ENCODE peak calls at places on chromosomes 5 and 9, in nine cellular contexts. X is HCT116, R is PC-9, D is RWPE2, V is HepG2, H is body of pancreas, N is breast epithelium, B is heart right ventricle, W is adrenal gland. T is an unnamed sample.

GRCh38 chr9:99000480-99001395 is 57.0 kb downstream of the COL15A1 start:
- DNase-seq in V (peak), R (peak), B (no peak), W (peak), D (no peak), N (no peak), X (peak), H (no peak), T (peak)

GRCh38 chr5:115599502-115599901 is 2.8 kb downstream of the TICAM2 start:
- DNase-seq in W (peak), H (no peak), X (no peak), R (no peak), D (no peak), V (no peak), B (no peak), N (no peak), T (no peak)

GRCh38 chr9:1939926-1940368 is 75.2 kb upstream of the SMARCA2 start:
- DNase-seq in X (peak), B (no peak), D (no peak), V (peak), N (no peak), H (peak), R (no peak), W (no peak), T (no peak)

GRCh38 chr5:1118231-1118698 is 6.4 kb upstream of the SLC12A7 start:
- DNase-seq in R (peak), V (no peak), N (no peak), H (no peak), B (no peak), W (peak), X (no peak), D (no peak), T (no peak)

GRCh38 chr5:179339996-179340395 is 5.3 kb downstream of the ADAMTS2 start:
- DNase-seq in V (no peak), X (no peak), H (no peak), R (no peak), B (no peak), W (no peak), N (no peak), D (no peak), T (no peak)

GRCh38 chr5:177403194-177403825 is 2.8 kb upstream of the PFN3 start:
- DNase-seq in V (no peak), W (no peak), N (no peak), B (no peak), D (peak), H (peak), X (no peak), R (peak), T (no peak)

GRCh38 chr5:74275204-74275992 is 365.1 kb downstream of the ENC1 start:
- DNase-seq in N (no peak), D (no peak), V (no peak), B (no peak), X (no peak), H (no peak), R (no peak), W (no peak), T (no peak)

GRCh38 chr5:176474476-176474875 is 26.3 kb downstream of the FAF2 start:
- DNase-seq in X (no peak), B (no peak), W (no peak), V (no peak), D (no peak), N (no peak), H (no peak), R (no peak), T (no peak)

GRCh38 chr5:17378346-17378984 is 119.6 kb upstream of the TAF11L2 start:
- DNase-seq in V (no peak), H (no peak), X (no peak), B (no peak), W (no peak), D (no peak), R (no peak), N (no peak), T (no peak)

GRCh38 chr5:179549973-179550510 is 312 bp upstream of the RUFY1 start:
- DNase-seq in W (peak), R (no peak), H (no peak), B (no peak), D (no peak), N (peak), V (peak), X (no peak), T (no peak)

GRCh38 chr5:169142264-169142970 is 158.5 kb downstream of the SLIT3 start:
- DNase-seq in N (no peak), W (peak), B (peak), R (no peak), X (no peak), V (no peak), D (no peak), H (peak), T (peak)

GRCh38 chr5:77560677-77561263 is 68.7 kb upstream of the WDR41 start:
- DNase-seq in H (no peak), B (no peak), D (no peak), W (no peak), N (no peak), V (peak), X (peak), R (no peak), T (no peak)

GRCh38 chr5:39755452-39755851 is 330.7 kb upstream of the DAB2 start:
- DNase-seq in H (no peak), W (no peak), D (no peak), B (no peak), X (no peak), N (no peak), V (no peak), R (no peak), T (no peak)

GRCh38 chr5:11792621-11793020 is 111.6 kb downstream of the CTNND2 start:
- DNase-seq in B (no peak), N (no peak), D (no peak), R (no peak), X (no peak), H (no peak), W (no peak), V (no peak), T (no peak)

GRCh38 chr5:149063901-149064478 is 1.1 kb upstream of the SH3TC2 start:
- DNase-seq in B (no peak), D (no peak), W (no peak), X (no peak), V (peak), N (no peak), H (no peak), R (peak), T (peak)

GRCh38 chr5:124583469-124584350 is 162.7 kb downstream of the ZNF608 start:
- DNase-seq in X (peak), D (no peak), W (no peak), R (peak), V (peak), N (no peak), H (no peak), B (no peak), T (no peak)

GRCh38 chr5:136021016-136021405 is 7.8 kb upstream of the TGFBI start:
- DNase-seq in X (no peak), H (no peak), V (no peak), D (peak), R (no peak), B (no peak), N (no peak), W (no peak), T (no peak)

GRCh38 chr5:78534148-78535009 is 114.2 kb downstream of the LHFPL2 start:
- DNase-seq in X (no peak), D (no peak), V (no peak), B (peak), R (no peak), W (peak), H (no peak), N (no peak), T (peak)

GRCh38 chr9:26163931-26164330 is 485.7 kb upstream of the TUSC1 start:
- DNase-seq in D (no peak), V (no peak), R (no peak), N (no peak), H (no peak), B (no peak), W (no peak), X (no peak), T (no peak)

GRCh38 chr5:109921735-109922395 is 232.1 kb downstream of the MAN2A1 start:
- DNase-seq in D (no peak), N (no peak), B (peak), X (no peak), H (no peak), R (no peak), W (no peak), V (no peak), T (peak)

GRCh38 chr5:173984218-173984617 is 4.8 kb upstream of the C5orf47 start:
- DNase-seq in B (no peak), R (no peak), H (no peak), W (no peak), D (no peak), V (peak), N (no peak), X (peak), T (no peak)

GRCh38 chr5:159797566-159797965 is 118.7 kb upstream of the ADRA1B start:
- DNase-seq in R (no peak), D (no peak), B (no peak), N (no peak), V (no peak), X (no peak), H (no peak), W (no peak), T (no peak)

GRCh38 chr9:19269582-19269981 is 39.1 kb downstream of the DENND4C start:
- DNase-seq in V (no peak), D (no peak), H (no peak), W (no peak), R (no peak), B (no peak), N (no peak), X (no peak), T (no peak)

GRCh38 chr5:122420126-122420525 is 108.1 kb downstream of the SNCAIP start:
- DNase-seq in R (no peak), B (no peak), W (no peak), X (no peak), H (no peak), N (no peak), D (no peak), V (no peak), T (no peak)

GRCh38 chr5:91188755-91189154 is 194.4 kb downstream of the ARRDC3 start:
- DNase-seq in B (no peak), V (peak), H (no peak), W (no peak), R (no peak), D (no peak), N (no peak), X (no peak), T (no peak)

GRCh38 chr9:127927457-127928231 is 2.9 kb downstream of the PIP5KL1 start:
- DNase-seq in V (no peak), N (peak), W (no peak), X (peak), B (no peak), H (peak), R (peak), D (peak), T (no peak)

GRCh38 chr9:89810434-89810833 is 205.6 kb downstream of the GADD45G start:
- DNase-seq in R (no peak), H (no peak), X (no peak), W (no peak), V (no peak), D (no peak), B (no peak), N (no peak), T (no peak)

GRCh38 chr5:1246711-1247431 is 21.7 kb downstream of the SLC6A18 start:
- DNase-seq in B (peak), R (peak), X (no peak), N (no peak), H (peak), D (no peak), W (peak), V (peak), T (peak)

GRCh38 chr9:114218264-114219120 is 63.2 kb downstream of the COL27A1 start:
- DNase-seq in H (no peak), N (no peak), R (no peak), B (no peak), X (no peak), D (no peak), V (no peak), W (no peak), T (no peak)

GRCh38 chr9:7186175-7186574 is 428.4 kb downstream of the KDM4C start:
- DNase-seq in D (no peak), W (no peak), X (peak), N (no peak), V (peak), R (no peak), B (no peak), H (no peak), T (no peak)

GRCh38 chr9:104915739-104916138 is 12.2 kb downstream of the ABCA1 start:
- DNase-seq in V (no peak), N (no peak), H (no peak), X (no peak), D (no peak), W (no peak), B (no peak), R (no peak), T (no peak)

GRCh38 chr5:96067902-96068614 is 106.4 kb upstream of the ELL2 start:
- DNase-seq in W (peak), V (no peak), R (peak), H (no peak), D (peak), N (no peak), X (peak), B (no peak), T (no peak)

GRCh38 chr9:136669791-136670464 is 7.2 kb downstream of the EGFL7 start:
- DNase-seq in W (no peak), H (no peak), V (no peak), X (no peak), N (no peak), B (no peak), R (no peak), D (no peak), T (no peak)

GRCh38 chr9:136667940-136668760 is 5.4 kb downstream of the EGFL7 start:
- DNase-seq in B (no peak), H (no peak), R (no peak), W (no peak), N (no peak), D (no peak), X (no peak), V (no peak), T (no peak)

GRCh38 chr9:136670571-136671253 is 8.0 kb downstream of the EGFL7 start:
- DNase-seq in H (no peak), X (no peak), N (no peak), V (no peak), B (no peak), D (no peak), W (no peak), R (no peak), T (no peak)

GRCh38 chr9:136667217-136667939 is 4.7 kb downstream of the EGFL7 start:
- DNase-seq in X (no peak), R (no peak), B (no peak), D (no peak), N (no peak), H (no peak), W (no peak), V (no peak), T (no peak)

DNA sequence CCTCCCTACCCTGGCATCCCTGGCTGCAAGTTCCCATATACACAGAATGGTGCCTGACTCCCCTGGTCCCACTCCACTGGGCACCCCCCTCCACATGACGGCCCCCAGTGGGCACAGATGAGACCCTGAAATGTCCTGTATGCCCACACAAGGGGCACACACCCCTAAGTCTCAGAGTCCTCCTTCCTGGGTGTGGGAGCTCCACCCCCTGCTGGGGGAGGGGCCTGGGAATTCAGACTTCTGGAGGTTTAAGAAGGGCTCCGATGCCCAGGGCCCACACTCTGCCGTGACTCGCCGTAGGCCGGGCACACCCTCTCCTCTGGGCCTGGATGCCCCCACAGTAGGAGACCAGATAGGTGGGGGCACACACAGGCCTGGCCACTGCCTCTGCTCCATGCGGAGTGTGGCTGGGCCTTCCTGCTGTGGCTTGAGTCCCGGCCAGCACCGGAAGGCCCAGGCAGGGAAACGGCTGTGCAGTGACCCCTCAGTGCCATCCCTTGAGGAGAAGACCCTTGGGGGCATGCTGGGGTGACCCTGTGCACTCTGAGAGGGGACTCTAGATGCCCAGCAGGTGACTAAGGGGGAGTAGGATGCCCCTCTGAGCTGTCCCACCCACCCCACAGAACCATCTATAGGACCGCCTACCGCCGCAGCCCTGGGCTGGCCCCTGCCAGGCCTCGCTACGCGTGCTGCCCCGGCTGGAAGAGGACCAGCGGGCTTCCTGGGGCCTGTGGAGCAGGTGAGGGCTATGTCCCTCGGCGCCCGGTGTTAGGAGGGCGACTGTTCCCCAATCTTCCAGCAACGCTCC is 6.5 kb downstream of the EGFL7 start:
- DNase-seq in D (no peak), H (no peak), V (no peak), W (no peak), B (no peak), X (no peak), N (no peak), R (peak), T (no peak)
- H3K4me3 ChIP-seq in D (no peak), H (no peak), V (no peak), W (peak), B (peak), X (no peak), N (peak), R (no peak), T (peak)

GRCh38 chr9:107739601-107740082 is 250.1 kb upstream of the KLF4 start:
- DNase-seq in R (peak), W (peak), H (no peak), N (peak), D (peak), B (peak), V (no peak), X (no peak), T (peak)

GRCh38 chr9:107740088-107740980 is 250.8 kb upstream of the KLF4 start:
- DNase-seq in B (no peak), D (no peak), V (no peak), H (no peak), X (no peak), R (no peak), N (no peak), W (no peak), T (peak)

GRCh38 chr9:107737610-107737986 is 248.0 kb upstream of the KLF4 start:
- DNase-seq in B (no peak), N (no peak), W (no peak), V (no peak), H (no peak), X (no peak), R (no peak), D (no peak), T (no peak)

GRCh38 chr9:107738789-107739188 is 249.2 kb upstream of the KLF4 start:
- DNase-seq in N (no peak), W (no peak), R (no peak), V (no peak), B (no peak), D (no peak), H (no peak), X (no peak), T (no peak)

DNA sequence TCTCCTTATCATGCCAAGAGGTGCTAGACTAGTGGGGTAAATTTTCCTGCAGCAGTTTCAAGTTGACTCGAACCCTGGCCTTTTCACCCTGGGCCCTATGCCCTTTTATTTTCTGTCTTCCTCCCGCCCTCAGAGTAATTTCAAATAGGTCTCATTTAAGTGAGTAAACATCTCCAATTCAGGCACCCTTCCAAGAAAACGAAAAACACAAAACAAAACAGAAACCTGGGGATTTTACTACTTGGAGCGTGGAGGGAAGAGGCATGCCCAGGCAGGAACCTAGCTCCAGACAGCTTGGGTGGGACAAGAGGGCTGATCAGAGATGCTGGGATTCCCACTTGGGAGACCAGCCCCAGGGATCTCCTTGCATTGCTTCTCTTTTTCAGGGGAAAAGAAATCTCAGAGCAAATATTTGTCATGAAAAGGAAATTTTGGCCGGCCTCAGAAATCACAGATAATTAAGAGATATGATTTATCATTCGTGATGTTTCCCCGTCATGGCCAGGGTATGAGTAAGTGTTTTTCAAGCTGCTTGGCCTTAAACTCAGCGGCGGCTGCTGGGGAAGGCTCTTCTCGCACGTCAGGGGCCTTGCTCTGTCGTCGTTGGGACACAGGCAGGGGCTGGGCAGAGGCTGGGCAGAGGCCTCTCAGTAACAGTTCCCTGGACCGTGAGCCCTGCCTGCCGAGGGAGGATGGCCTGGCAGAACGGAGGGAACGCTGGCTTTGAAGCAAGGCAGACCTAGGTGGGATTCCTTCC is 248.6 kb upstream of the KLF4 start:
- DNase-seq in X (no peak), R (no peak), B (peak), V (no peak), N (no peak), D (peak), H (peak), W (peak), T (peak)
- TF ChIP-seq CTCF in X (no peak), R (no peak), B (no peak), V (no peak), N (no peak), D (no peak), H (no peak), W (no peak), T (no peak)

DNA sequence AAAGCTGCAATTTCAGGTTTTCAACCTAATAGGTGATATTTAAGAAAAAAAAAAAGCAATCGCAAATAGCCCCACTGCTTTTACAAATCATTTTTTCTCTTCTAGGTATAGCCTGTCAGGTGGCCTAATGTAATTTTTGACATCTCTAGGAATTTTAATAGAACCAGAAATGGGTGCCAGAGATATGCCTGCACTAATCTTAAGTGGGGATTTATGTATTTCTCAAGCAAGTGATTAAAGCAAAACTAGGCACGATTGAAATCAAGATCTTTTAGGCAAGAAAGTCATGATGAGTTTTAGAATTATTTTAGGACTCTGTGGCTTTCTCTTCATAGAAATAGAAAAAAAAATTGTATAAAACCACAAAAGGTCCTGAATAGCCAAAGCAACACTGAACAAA is 871 bp upstream of the AMACR start:
- DNase-seq in X (no peak), B (no peak), D (no peak), N (no peak), R (no peak), W (no peak), V (no peak), H (no peak), T (no peak)
- H3K4me3 ChIP-seq in X (peak), B (peak), D (peak), N (peak), R (peak), W (peak), V (peak), H (peak), T (peak)

GRCh38 chr9:92501671-92502393 is 19.5 kb upstream of the ASPN start:
- DNase-seq in B (no peak), N (no peak), X (peak), W (peak), V (peak), R (no peak), D (no peak), H (peak), T (peak)
- TF ChIP-seq CTCF in B (no peak), N (peak), X (peak), W (peak), V (peak), R (peak), D (peak), H (peak), T (peak)

GRCh38 chr9:131677051-131677444 is 62.8 kb downstream of the RAPGEF1 start:
- DNase-seq in X (no peak), V (no peak), N (no peak), W (no peak), H (no peak), B (no peak), D (no peak), R (no peak), T (no peak)
- H3K4me3 ChIP-seq in X (peak), V (no peak), N (no peak), W (peak), H (no peak), B (no peak), D (no peak), R (peak), T (peak)

DNA sequence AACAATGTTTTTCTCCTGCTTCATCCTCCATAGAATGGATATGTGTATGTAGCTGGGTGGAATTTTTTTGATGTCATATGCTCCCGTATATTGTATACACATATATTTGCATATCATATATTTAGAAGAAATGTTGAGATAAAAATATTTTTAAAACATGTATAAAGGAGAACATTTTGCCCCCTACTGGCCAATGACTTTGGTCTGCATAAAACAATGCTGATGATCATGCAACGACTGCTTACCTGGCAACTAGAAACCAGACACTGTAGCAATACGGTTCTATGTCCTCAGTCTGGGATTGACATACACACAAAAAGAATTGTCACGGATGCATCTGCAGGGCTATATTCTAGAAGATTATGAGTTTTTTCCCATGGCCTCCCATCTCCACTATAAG is 503.6 kb downstream of the ELAVL2 start:
- DNase-seq in R (no peak), N (no peak), X (no peak), H (no peak), B (no peak), D (no peak), W (no peak), V (no peak), T (no peak)
- TF ChIP-seq CTCF in R (peak), N (no peak), X (no peak), H (no peak), B (no peak), D (peak), W (no peak), V (no peak), T (no peak)